ENCODE peak calls at places on chromosome 4, in nine cellular contexts. J is MCF 10A, A is prostate gland, Q is GM20000, V is dorsolateral prefrontal cortex, T is IMR-90, K is lung, Z is B cell, U is fibroblast of the aortic adventitia. D is an unnamed sample.

GRCh38 chr4:21901831-21902230 is 46.7 kb downstream of the KCNIP4 start:
- DNase-seq in J (peak), A (no peak), Q (no peak), V (no peak), T (peak), K (no peak), Z (no peak), U (no peak), D (no peak)

GRCh38 chr4:87559090-87559837 is 30.1 kb upstream of the SPARCL1 start:
- DNase-seq in J (no peak), A (no peak), Q (peak), V (no peak), T (no peak), K (peak), Z (peak), U (no peak), D (no peak)

GRCh38 chr4:128286474-128287158 is 997 bp downstream of the PGRMC2 start:
- DNase-seq in J (peak), A (peak), Q (peak), V (no peak), T (peak), K (no peak), Z (peak), U (peak), D (peak)

GRCh38 chr4:7686166-7686870 is 251.6 kb upstream of the PSAPL1 start:
- DNase-seq in J (no peak), A (no peak), Q (no peak), V (no peak), T (no peak), K (no peak), Z (no peak), U (no peak), D (no peak)

GRCh38 chr4:97073194-97073593 is 1070.1 kb downstream of the STPG2 start:
- DNase-seq in J (no peak), A (no peak), Q (no peak), V (no peak), T (no peak), K (no peak), Z (no peak), U (no peak), D (no peak)

GRCh38 chr4:6694177-6694901 is 661 bp downstream of the S100P start:
- DNase-seq in J (no peak), A (no peak), Q (no peak), V (no peak), T (no peak), K (no peak), Z (no peak), U (no peak), D (no peak)

GRCh38 chr4:26878729-26879415 is 18.2 kb downstream of the STIM2 start:
- DNase-seq in J (peak), A (no peak), Q (no peak), V (no peak), T (peak), K (no peak), Z (no peak), U (peak), D (no peak)

GRCh38 chr4:20916106-20916505 is 215.8 kb downstream of the PACRGL start:
- DNase-seq in J (no peak), A (no peak), Q (no peak), V (no peak), T (no peak), K (no peak), Z (no peak), U (no peak), D (no peak)

GRCh38 chr4:74117024-74117534 is 18.1 kb upstream of the CXCL2 start:
- DNase-seq in J (peak), A (peak), Q (no peak), V (no peak), T (peak), K (peak), Z (no peak), U (peak), D (no peak)

GRCh38 chr4:84167089-84167488 is 332.0 kb downstream of the NKX6-1 start:
- DNase-seq in J (no peak), A (no peak), Q (no peak), V (no peak), T (no peak), K (no peak), Z (no peak), U (no peak), D (no peak)

GRCh38 chr4:105432438-105432837 is 41.4 kb downstream of the PPA2 start:
- DNase-seq in J (no peak), A (no peak), Q (no peak), V (no peak), T (no peak), K (no peak), Z (no peak), U (no peak), D (no peak)

GRCh38 chr4:86935499-86935832 is 655 bp downstream of the AFF1 start:
- DNase-seq in J (no peak), A (peak), Q (no peak), V (no peak), T (no peak), K (peak), Z (no peak), U (no peak), D (no peak)

GRCh38 chr4:10524196-10524833 is 67.1 kb upstream of the ZNF518B start:
- DNase-seq in J (peak), A (no peak), Q (no peak), V (no peak), T (no peak), K (no peak), Z (no peak), U (peak), D (no peak)

GRCh38 chr4:121707344-121707743 is 10.6 kb upstream of the ANXA5 start:
- DNase-seq in J (no peak), A (no peak), Q (no peak), V (no peak), T (no peak), K (no peak), Z (no peak), U (no peak), D (no peak)

GRCh38 chr4:140928880-140929279 is 172.7 kb upstream of the TBC1D9 start:
- DNase-seq in J (no peak), A (no peak), Q (no peak), V (no peak), T (no peak), K (no peak), Z (no peak), U (peak), D (no peak)

GRCh38 chr4:39456946-39457763 is 1.6 kb downstream of the RPL9 start:
- DNase-seq in J (no peak), A (no peak), Q (no peak), V (no peak), T (no peak), K (no peak), Z (no peak), U (no peak), D (no peak)

GRCh38 chr4:59704621-59705020 is 1495.5 kb upstream of the ADGRL3 start:
- DNase-seq in J (no peak), A (no peak), Q (no peak), V (no peak), T (no peak), K (no peak), Z (no peak), U (no peak), D (no peak)

GRCh38 chr4:176436500-176436973 is 116.8 kb downstream of the SPCS3 start:
- DNase-seq in J (peak), A (no peak), Q (no peak), V (no peak), T (peak), K (no peak), Z (no peak), U (peak), D (no peak)

GRCh38 chr4:126839066-126839465 is 793.7 kb upstream of the INTU start:
- DNase-seq in J (peak), A (no peak), Q (no peak), V (no peak), T (peak), K (no peak), Z (no peak), U (peak), D (no peak)

GRCh38 chr4:72641611-72642010 is 72.6 kb upstream of the ADAMTS3 start:
- DNase-seq in J (peak), A (no peak), Q (no peak), V (no peak), T (no peak), K (no peak), Z (no peak), U (no peak), D (no peak)

GRCh38 chr4:161702287-161702686 is 461.5 kb downstream of the FSTL5 start:
- DNase-seq in J (no peak), A (no peak), Q (no peak), V (no peak), T (no peak), K (no peak), Z (no peak), U (no peak), D (no peak)
- TF ChIP-seq CTCF in J (no peak), A (no peak), Q (no peak), V (no peak), T (no peak), K (no peak), Z (no peak), U (no peak), D (no peak)

GRCh38 chr4:4942658-4943057 is 76.6 kb downstream of the CYTL1 start:
- DNase-seq in J (no peak), A (no peak), Q (no peak), V (no peak), T (no peak), K (no peak), Z (no peak), U (no peak), D (no peak)

GRCh38 chr4:4945021-4945420 is 74.2 kb downstream of the CYTL1 start:
- DNase-seq in J (no peak), A (no peak), Q (no peak), V (no peak), T (no peak), K (no peak), Z (no peak), U (no peak), D (no peak)

GRCh38 chr4:4946416-4946815 is 72.8 kb downstream of the CYTL1 start:
- DNase-seq in J (no peak), A (no peak), Q (no peak), V (no peak), T (no peak), K (no peak), Z (no peak), U (no peak), D (no peak)

GRCh38 chr4:4937926-4938325 is 78.5 kb downstream of the MSX1 start:
- DNase-seq in J (no peak), A (no peak), Q (no peak), V (no peak), T (no peak), K (no peak), Z (no peak), U (no peak), D (no peak)

GRCh38 chr4:4941741-4942140 is 77.5 kb downstream of the CYTL1 start:
- DNase-seq in J (peak), A (no peak), Q (no peak), V (no peak), T (no peak), K (no peak), Z (no peak), U (no peak), D (no peak)
- TF ChIP-seq CTCF in J (no peak), A (no peak), Q (no peak), V (no peak), T (no peak), K (no peak), Z (no peak), U (no peak), D (no peak)

GRCh38 chr4:118680808-118681207 is 4.4 kb upstream of the METTL14 start:
- DNase-seq in J (no peak), A (no peak), Q (no peak), V (no peak), T (no peak), K (no peak), Z (no peak), U (no peak), D (no peak)

GRCh38 chr4:118682928-118683327 is 2.3 kb upstream of the METTL14 start:
- DNase-seq in J (peak), A (no peak), Q (no peak), V (no peak), T (peak), K (no peak), Z (no peak), U (peak), D (no peak)

GRCh38 chr4:118683513-118683912 is 1.7 kb upstream of the METTL14 start:
- DNase-seq in J (peak), A (no peak), Q (peak), V (no peak), T (no peak), K (no peak), Z (no peak), U (peak), D (no peak)

GRCh38 chr4:118684873-118685811 is at the start of gene METTL14:
- DNase-seq in J (peak), A (peak), Q (peak), V (peak), T (peak), K (peak), Z (peak), U (peak), D (peak)
- TF ChIP-seq CTCF in J (peak), A (no peak), Q (no peak), V (peak), T (peak), K (no peak), Z (no peak), U (peak), D (no peak)

DNA sequence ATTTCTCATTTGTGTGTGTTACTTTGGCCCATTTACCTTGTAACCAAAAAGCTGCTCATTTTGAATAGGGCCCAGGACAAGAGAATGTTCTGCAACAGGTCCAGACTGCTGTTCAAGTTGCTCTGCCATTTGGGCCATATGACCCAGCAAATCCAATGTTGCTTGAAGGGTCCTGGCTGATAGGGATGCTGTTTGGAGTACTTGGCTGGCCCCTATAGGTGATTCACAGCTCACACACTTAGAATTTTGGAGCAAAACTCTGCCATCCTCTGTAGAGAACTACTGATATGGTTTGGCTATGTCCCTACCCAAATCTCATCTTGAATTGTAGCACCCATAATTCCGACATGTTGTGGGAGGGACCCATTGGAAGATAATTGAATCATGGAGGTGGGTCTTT is 131.5 kb downstream of the AASDH start:
- DNase-seq in J (no peak), A (no peak), Q (no peak), V (no peak), T (no peak), K (no peak), Z (no peak), U (peak), D (no peak)
- TF ChIP-seq CTCF in J (no peak), A (no peak), Q (no peak), V (no peak), T (no peak), K (no peak), Z (no peak), U (no peak), D (no peak)

GRCh38 chr4:66108898-66109297 is 438.6 kb upstream of the EPHA5 start:
- DNase-seq in J (no peak), A (no peak), Q (no peak), V (no peak), T (no peak), K (no peak), Z (no peak), U (peak), D (no peak)
- TF ChIP-seq CTCF in J (no peak), A (no peak), Q (no peak), V (no peak), T (no peak), K (no peak), Z (no peak), U (peak), D (no peak)

DNA sequence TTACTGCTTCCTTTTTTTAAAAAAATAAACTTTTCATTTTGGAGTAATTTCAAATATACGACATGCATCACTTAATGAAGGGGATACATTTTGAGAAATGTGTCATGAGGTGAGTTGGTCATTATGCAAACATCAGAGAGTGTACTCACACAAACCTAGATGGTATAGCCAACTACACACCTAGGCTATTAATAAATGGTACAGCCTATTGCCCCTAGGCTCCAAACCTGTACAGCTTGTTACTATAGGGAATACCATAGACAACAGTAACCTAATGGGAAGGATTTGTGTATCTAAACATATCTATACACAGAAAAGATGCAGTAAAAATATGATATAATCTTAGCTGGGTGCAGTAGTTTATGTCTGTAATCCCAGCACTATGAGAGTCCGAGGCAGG is 29.1 kb downstream of the SETD7 start:
- DNase-seq in J (no peak), A (no peak), Q (no peak), V (no peak), T (no peak), K (no peak), Z (no peak), U (no peak), D (no peak)
- TF ChIP-seq CTCF in J (no peak), A (no peak), Q (no peak), V (no peak), T (no peak), K (no peak), Z (no peak), U (no peak), D (no peak)

D was measured in GM10248.